ENCODE peak calls at places on chromosome 12, in four cellular contexts. One of them, this sample, is unnamed.

GRCh38 chr12:121748571-121749265 is 36.2 kb downstream of the TMEM120B start:
- DNase-seq in IMR-90: peak
- DNase-seq in PC-3: peak
- DNase-seq in MM.1S: no peak
- DNase-seq in this sample: peak

GRCh38 chr12:94418517-94418916 is 41.1 kb downstream of the CEP83 start:
- DNase-seq in IMR-90: no peak
- DNase-seq in PC-3: no peak
- DNase-seq in MM.1S: no peak
- DNase-seq in this sample: no peak

GRCh38 chr12:107642240-107642639 is 43.4 kb upstream of the PWP1 start:
- DNase-seq in IMR-90: no peak
- DNase-seq in PC-3: no peak
- DNase-seq in MM.1S: no peak
- DNase-seq in this sample: no peak

GRCh38 chr12:94875525-94875924 is 128.0 kb downstream of the NDUFA12 start:
- DNase-seq in IMR-90: no peak
- DNase-seq in PC-3: peak
- DNase-seq in MM.1S: peak
- DNase-seq in this sample: no peak

GRCh38 chr12:109588461-109589239 is 15.1 kb downstream of the MVK start:
- DNase-seq in IMR-90: no peak
- DNase-seq in PC-3: no peak
- DNase-seq in MM.1S: no peak
- DNase-seq in this sample: no peak

GRCh38 chr12:13853471-13853870 is 127.9 kb downstream of the GRIN2B start:
- DNase-seq in IMR-90: no peak
- DNase-seq in PC-3: no peak
- DNase-seq in MM.1S: no peak
- DNase-seq in this sample: no peak

GRCh38 chr12:109737631-109738030 is 24.0 kb downstream of the FAM222A start:
- DNase-seq in IMR-90: no peak
- DNase-seq in PC-3: no peak
- DNase-seq in MM.1S: no peak
- DNase-seq in this sample: peak

GRCh38 chr12:77954156-77954555 is 123.5 kb downstream of the NAV3 start:
- DNase-seq in IMR-90: peak
- DNase-seq in PC-3: peak
- DNase-seq in MM.1S: no peak
- DNase-seq in this sample: no peak

GRCh38 chr12:56315256-56315625 is 547 bp downstream of the CNPY2 start:
- DNase-seq in IMR-90: no peak
- DNase-seq in PC-3: no peak
- DNase-seq in MM.1S: peak
- DNase-seq in this sample: peak

GRCh38 chr12:79439179-79439825 is 251.5 kb downstream of the PAWR start:
- DNase-seq in IMR-90: no peak
- DNase-seq in PC-3: no peak
- DNase-seq in MM.1S: no peak
- DNase-seq in this sample: no peak

GRCh38 chr12:110280784-110281548 is at the start of gene ATP2A2:
- DNase-seq in IMR-90: peak
- DNase-seq in PC-3: peak
- DNase-seq in MM.1S: peak
- DNase-seq in this sample: peak

GRCh38 chr12:78062781-78063180 is 232.1 kb downstream of the NAV3 start:
- DNase-seq in IMR-90: peak
- DNase-seq in PC-3: peak
- DNase-seq in MM.1S: no peak
- DNase-seq in this sample: no peak

GRCh38 chr12:13173537-13173936 is 23.0 kb upstream of the EMP1 start:
- DNase-seq in IMR-90: peak
- DNase-seq in PC-3: peak
- DNase-seq in MM.1S: peak
- DNase-seq in this sample: peak

GRCh38 chr12:67748761-67749075 is 100.2 kb downstream of the DYRK2 start:
- DNase-seq in IMR-90: peak
- DNase-seq in PC-3: peak
- DNase-seq in MM.1S: no peak
- DNase-seq in this sample: no peak

GRCh38 chr12:77087427-77087826 is 22.1 kb upstream of the E2F7 start:
- DNase-seq in IMR-90: peak
- DNase-seq in PC-3: no peak
- DNase-seq in MM.1S: no peak
- DNase-seq in this sample: no peak

GRCh38 chr12:121925361-121925725 is 7.0 kb downstream of the CFAP251 start:
- DNase-seq in IMR-90: peak
- DNase-seq in PC-3: no peak
- DNase-seq in MM.1S: no peak
- DNase-seq in this sample: no peak

GRCh38 chr12:114875323-114875722 is 191.3 kb upstream of the TBX3 start:
- DNase-seq in IMR-90: no peak
- DNase-seq in PC-3: no peak
- DNase-seq in MM.1S: no peak
- DNase-seq in this sample: no peak

GRCh38 chr12:64412458-64412857 is 8.3 kb downstream of the XPOT start:
- DNase-seq in IMR-90: no peak
- DNase-seq in PC-3: no peak
- DNase-seq in MM.1S: no peak
- DNase-seq in this sample: no peak

GRCh38 chr12:120767071-120768024 is 41.7 kb downstream of the ACADS start:
- DNase-seq in IMR-90: no peak
- DNase-seq in PC-3: no peak
- DNase-seq in MM.1S: no peak
- DNase-seq in this sample: no peak

GRCh38 chr12:62250671-62251608 is 9.3 kb upstream of the USP15 start:
- DNase-seq in IMR-90: peak
- DNase-seq in PC-3: no peak
- DNase-seq in MM.1S: peak
- DNase-seq in this sample: no peak

GRCh38 chr12:69107541-69107940 is 131.8 kb upstream of the CPSF6 start:
- DNase-seq in IMR-90: no peak
- DNase-seq in PC-3: no peak
- DNase-seq in MM.1S: no peak
- DNase-seq in this sample: no peak

GRCh38 chr12:75364918-75365317 is 26.0 kb upstream of the GLIPR1L2 start:
- DNase-seq in IMR-90: peak
- DNase-seq in PC-3: no peak
- DNase-seq in MM.1S: no peak
- DNase-seq in this sample: no peak

GRCh38 chr12:96121271-96121711 is 72.9 kb upstream of the ELK3 start:
- DNase-seq in IMR-90: peak
- DNase-seq in PC-3: no peak
- DNase-seq in MM.1S: peak
- DNase-seq in this sample: no peak

GRCh38 chr12:100668939-100669536 is 95.6 kb downstream of the GAS2L3 start:
- DNase-seq in IMR-90: peak
- DNase-seq in PC-3: peak
- DNase-seq in MM.1S: peak
- DNase-seq in this sample: peak

GRCh38 chr12:89345830-89346740 is 6.2 kb downstream of the DUSP6 start:
- DNase-seq in IMR-90: peak
- DNase-seq in PC-3: peak
- DNase-seq in MM.1S: peak
- DNase-seq in this sample: no peak

GRCh38 chr12:46212108-46212982 is 56.5 kb downstream of the SLC38A1 start:
- DNase-seq in IMR-90: no peak
- DNase-seq in PC-3: no peak
- DNase-seq in MM.1S: no peak
- DNase-seq in this sample: no peak

GRCh38 chr12:109111775-109112491 is 4.5 kb upstream of the ACACB start:
- DNase-seq in IMR-90: peak
- DNase-seq in PC-3: peak
- DNase-seq in MM.1S: peak
- DNase-seq in this sample: no peak

DNA sequence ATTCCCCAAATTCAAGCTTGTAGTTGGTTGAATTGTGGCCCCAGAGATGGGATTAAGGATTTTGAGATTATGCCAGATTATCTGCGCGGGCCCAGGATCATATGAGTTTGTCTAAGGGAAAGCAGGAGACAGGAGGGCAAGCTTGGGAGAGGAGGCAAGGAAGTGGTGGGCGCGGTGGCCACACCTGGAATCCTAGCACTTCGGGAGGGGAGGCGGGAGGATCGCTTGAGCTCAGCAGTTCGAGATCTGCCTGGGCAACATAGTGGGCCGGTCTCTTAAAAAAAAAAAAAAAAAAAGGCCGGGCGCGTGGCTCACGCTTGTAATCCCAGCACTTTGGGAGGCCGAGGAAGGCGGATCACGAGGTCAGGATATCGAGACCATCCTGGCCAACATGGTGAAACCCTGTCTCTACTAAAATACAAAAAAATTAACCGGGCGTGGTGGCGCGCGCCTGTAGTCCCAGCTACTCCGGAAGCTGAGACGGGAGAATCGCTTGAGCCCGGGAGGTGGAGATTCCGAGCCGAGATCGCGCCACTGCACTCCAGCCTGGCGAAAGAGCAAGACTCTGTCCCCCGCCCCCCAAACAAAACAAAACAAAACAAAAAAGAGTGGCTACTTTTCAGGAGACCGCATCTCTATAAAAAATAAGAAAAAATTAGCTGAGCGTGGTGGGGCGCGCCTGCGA is 854 bp upstream of the PUS1 start:
- DNase-seq in IMR-90: peak
- DNase-seq in PC-3: peak
- DNase-seq in MM.1S: no peak
- DNase-seq in this sample: no peak
- H3K9ac ChIP-seq in IMR-90: peak
- H3K9ac ChIP-seq in PC-3: peak
- H3K9ac ChIP-seq in MM.1S: peak
- H3K9ac ChIP-seq in this sample: peak

GRCh38 chr12:116196226-116196625 is 81.3 kb downstream of the MED13L start:
- DNase-seq in IMR-90: no peak
- DNase-seq in PC-3: no peak
- DNase-seq in MM.1S: no peak
- DNase-seq in this sample: no peak

GRCh38 chr12:116199160-116199559 is 78.3 kb downstream of the MED13L start:
- DNase-seq in IMR-90: no peak
- DNase-seq in PC-3: no peak
- DNase-seq in MM.1S: no peak
- DNase-seq in this sample: no peak

GRCh38 chr12:116200812-116201211 is 76.7 kb downstream of the MED13L start:
- DNase-seq in IMR-90: peak
- DNase-seq in PC-3: peak
- DNase-seq in MM.1S: no peak
- DNase-seq in this sample: no peak

GRCh38 chr12:116194935-116195431 is 82.5 kb downstream of the MED13L start:
- DNase-seq in IMR-90: no peak
- DNase-seq in PC-3: no peak
- DNase-seq in MM.1S: peak
- DNase-seq in this sample: no peak

GRCh38 chr12:116196752-116197718 is 80.5 kb downstream of the MED13L start:
- DNase-seq in IMR-90: no peak
- DNase-seq in PC-3: no peak
- DNase-seq in MM.1S: peak
- DNase-seq in this sample: no peak
- H3K9ac ChIP-seq in IMR-90: no peak
- H3K9ac ChIP-seq in PC-3: no peak
- H3K9ac ChIP-seq in MM.1S: no peak
- H3K9ac ChIP-seq in this sample: no peak

GRCh38 chr12:5904969-5905368 is 40.1 kb downstream of the ANO2 start:
- DNase-seq in IMR-90: no peak
- DNase-seq in PC-3: no peak
- DNase-seq in MM.1S: no peak
- DNase-seq in this sample: no peak

GRCh38 chr12:5901416-5901815 is 43.6 kb downstream of the ANO2 start:
- DNase-seq in IMR-90: no peak
- DNase-seq in PC-3: no peak
- DNase-seq in MM.1S: no peak
- DNase-seq in this sample: no peak

GRCh38 chr12:5902736-5903135 is 42.3 kb downstream of the ANO2 start:
- DNase-seq in IMR-90: no peak
- DNase-seq in PC-3: no peak
- DNase-seq in MM.1S: no peak
- DNase-seq in this sample: no peak

GRCh38 chr12:5905757-5906156 is 39.3 kb downstream of the ANO2 start:
- DNase-seq in IMR-90: no peak
- DNase-seq in PC-3: no peak
- DNase-seq in MM.1S: no peak
- DNase-seq in this sample: no peak

GRCh38 chr12:5904441-5904840 is 40.6 kb downstream of the ANO2 start:
- DNase-seq in IMR-90: no peak
- DNase-seq in PC-3: no peak
- DNase-seq in MM.1S: no peak
- DNase-seq in this sample: no peak
- H3K9ac ChIP-seq in IMR-90: no peak
- H3K9ac ChIP-seq in PC-3: no peak
- H3K9ac ChIP-seq in MM.1S: no peak
- H3K9ac ChIP-seq in this sample: no peak

DNA sequence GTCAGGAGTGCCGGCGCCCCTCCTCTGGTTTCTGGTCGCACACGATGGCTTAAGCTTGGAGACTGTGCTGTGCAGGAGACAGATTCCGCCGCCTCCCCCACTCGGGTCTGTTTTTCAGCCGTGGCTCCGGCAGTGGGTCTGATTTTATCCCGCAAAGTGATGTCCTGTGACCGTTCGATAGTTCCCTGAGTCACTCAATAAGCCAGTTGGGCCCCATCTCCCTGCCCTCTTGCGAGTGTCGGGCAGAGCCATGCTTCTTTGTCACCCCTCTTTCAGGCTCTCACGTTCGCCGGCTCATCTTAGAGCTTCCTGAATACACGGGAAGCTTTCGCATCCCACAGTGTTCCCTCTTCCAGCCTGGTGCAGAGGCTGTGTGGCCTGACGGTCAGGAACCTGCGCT is 127.8 kb upstream of the RFLNA start:
- DNase-seq in IMR-90: no peak
- DNase-seq in PC-3: no peak
- DNase-seq in MM.1S: no peak
- DNase-seq in this sample: no peak
- H3K9ac ChIP-seq in IMR-90: no peak
- H3K9ac ChIP-seq in PC-3: no peak
- H3K9ac ChIP-seq in MM.1S: no peak
- H3K9ac ChIP-seq in this sample: no peak

This sample was measured in kidney.